ENCODE peak calls at places on chromosomes 6 and 20, in nine cellular contexts. N, S, Y, Z, H, O, R, A and K are unnamed samples.

GRCh38 chr20:22465622-22466446 is 118.5 kb downstream of the FOXA2 start:
- DNase-seq in O (no peak), A (no peak), H (no peak), N (no peak), R (no peak), S (no peak), Z (no peak), Y (no peak), K (no peak)

GRCh38 chr20:53581444-53582311 is 12.0 kb downstream of the ZNF217 start:
- DNase-seq in H (no peak), N (no peak), O (peak; percentile 10), R (no peak), Y (no peak), Z (peak; percentile 57), S (no peak), A (no peak), K (no peak)

GRCh38 chr6:149855040-149855654 is 9.0 kb downstream of the LRP11 start:
- DNase-seq in S (peak; percentile 94), A (peak; percentile 77), H (no peak), R (no peak), Y (peak; percentile 76), Z (peak; percentile 93), N (no peak), O (no peak), K (peak; percentile 91)

GRCh38 chr6:20509211-20509610 is 25.0 kb upstream of the CDKAL1 start:
- DNase-seq in A (no peak), H (no peak), R (peak; percentile 26), Z (no peak), O (no peak), Y (no peak), S (no peak), N (peak; percentile 21), K (no peak)

GRCh38 chr20:16145919-16146318 is 427.3 kb downstream of the KIF16B start:
- DNase-seq in H (no peak), R (no peak), A (no peak), O (no peak), S (no peak), N (no peak), Y (no peak), Z (no peak), K (no peak)

GRCh38 chr6:6962086-6962485 is 145.7 kb upstream of the RREB1 start:
- DNase-seq in Z (no peak), A (no peak), O (no peak), R (no peak), H (no peak), N (no peak), Y (no peak), S (no peak), K (no peak)

GRCh38 chr20:49891486-49891885 is 23.8 kb downstream of the SPATA2 start:
- DNase-seq in Y (no peak), O (no peak), S (no peak), N (no peak), A (no peak), H (no peak), R (peak; percentile 61), Z (no peak), K (no peak)

GRCh38 chr20:33840759-33841438 is 29.8 kb downstream of the CHMP4B start:
- DNase-seq in N (no peak), Z (no peak), R (no peak), A (no peak), H (no peak), S (no peak), Y (no peak), O (no peak), K (no peak)

GRCh38 chr20:25025091-25025861 is 32.7 kb downstream of the ACSS1 start:
- DNase-seq in N (no peak), Y (no peak), Z (no peak), A (no peak), H (no peak), S (no peak), R (peak; percentile 34), O (no peak), K (no peak)

DNA sequence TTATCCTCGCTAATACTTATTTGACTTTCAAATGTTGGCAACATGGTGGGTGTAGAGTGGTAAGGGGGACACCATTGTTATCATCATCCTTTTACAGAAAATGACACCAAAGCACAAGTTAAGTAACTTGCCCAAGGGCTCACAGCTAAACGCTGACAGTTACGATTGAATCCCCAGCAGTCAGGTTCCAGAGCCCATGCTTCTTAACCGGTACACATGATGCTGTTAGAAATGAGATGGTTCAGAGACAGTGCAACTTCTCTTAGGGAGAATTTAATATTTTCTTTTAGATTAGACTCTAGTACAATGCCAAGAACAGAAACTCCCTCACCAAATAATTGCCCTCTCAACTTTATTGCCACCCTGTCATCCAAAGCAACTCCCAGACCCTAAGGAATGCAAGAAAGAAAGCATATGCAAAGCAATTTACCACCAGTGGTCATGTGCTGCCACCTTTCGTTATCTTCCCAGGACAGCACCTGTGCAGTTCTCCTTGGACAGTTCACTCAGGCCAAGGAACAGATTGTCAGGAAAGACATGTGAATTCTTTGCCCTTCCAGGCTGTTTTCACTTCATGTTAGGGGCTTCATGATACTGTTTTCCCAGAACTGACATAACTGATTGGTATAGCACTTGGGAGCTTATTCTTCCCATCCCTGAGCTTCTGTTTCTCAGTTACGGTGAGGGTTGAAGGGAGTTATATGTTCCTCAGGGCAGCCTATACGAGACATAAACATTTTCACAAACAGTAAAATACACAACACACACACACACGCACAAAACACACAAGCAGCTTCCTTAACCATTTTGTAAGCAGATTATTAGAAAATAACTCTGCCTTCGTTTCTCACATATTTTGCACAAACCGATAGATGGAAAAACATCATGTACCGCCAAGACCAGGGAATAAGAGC is 5.1 kb downstream of the HLA-DMA start:
- DNase-seq in Z (peak; percentile 75), H (peak; percentile 69), S (peak; percentile 28), Y (no peak), N (peak; percentile 86), A (no peak), O (peak; percentile 72), R (peak; percentile 84), K (peak; percentile 44)
- TF ChIP-seq CTCF in Z (peak; percentile 82), H (peak; percentile 83), S (peak; percentile 47), Y (peak; percentile 56), N (peak; percentile 99), A (peak; percentile 46), O (peak; percentile 60), R (peak; percentile 79), K (peak; percentile 74)

DNA sequence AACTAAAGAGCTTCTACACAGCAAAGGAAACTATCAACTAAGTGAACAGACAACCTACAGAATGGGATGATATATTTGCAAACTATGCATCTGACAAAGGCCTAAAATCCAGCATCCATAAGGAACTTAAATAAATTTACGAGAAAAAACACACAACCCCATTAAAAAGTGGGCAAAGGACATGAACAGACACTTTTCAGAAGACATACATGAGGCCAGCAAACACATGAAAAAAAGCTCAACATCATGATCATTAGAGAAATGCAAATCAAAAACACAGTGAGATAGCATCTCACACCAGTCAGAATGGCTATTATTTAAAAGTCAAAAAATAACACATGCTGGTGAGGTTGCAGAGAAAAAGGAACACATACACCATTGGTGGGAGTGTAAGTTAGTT is 24.5 kb downstream of the AGPAT4 start:
- DNase-seq in N (no peak), S (no peak), A (no peak), Z (no peak), H (no peak), O (no peak), Y (no peak), R (no peak), K (no peak)
- TF ChIP-seq CTCF in N (no peak), S (no peak), A (no peak), Z (no peak), H (no peak), O (no peak), Y (no peak), R (no peak), K (no peak)

GRCh38 chr6:24668997-24669361 is 2.1 kb downstream of the ACOT13 start:
- DNase-seq in S (no peak), R (no peak), Y (no peak), H (no peak), Z (no peak), O (no peak), A (no peak), N (no peak), K (no peak)

GRCh38 chr6:24666097-24666615 is 543 bp downstream of the TDP2 start:
- DNase-seq in Z (peak; percentile 29), H (no peak), A (no peak), Y (no peak), R (no peak), O (peak; percentile 62), N (no peak), S (peak; percentile 48), K (peak; percentile 8)

GRCh38 chr6:24664049-24664987 is 2.4 kb downstream of the TDP2 start:
- DNase-seq in A (no peak), O (no peak), N (no peak), Z (no peak), R (no peak), H (no peak), S (no peak), Y (no peak), K (no peak)

GRCh38 chr6:24667378-24667803 is 514 bp downstream of the ACOT13 start:
- DNase-seq in N (no peak), S (no peak), H (no peak), Z (no peak), Y (no peak), O (peak; percentile 67), R (no peak), A (no peak), K (no peak)

GRCh38 chr6:24666616-24667377 is at the start of the genes ACOT13 and TDP2:
- DNase-seq in H (peak; percentile 97), A (peak; percentile 71), R (peak; percentile 99), O (peak; percentile 98), N (peak; percentile 97), Y (peak; percentile 93), S (peak; percentile 96), Z (peak; percentile 98), K (peak; percentile 96)
- TF ChIP-seq CTCF in H (peak; percentile 67), A (peak; percentile 66), R (peak; percentile 81), O (peak; percentile 38), N (peak; percentile 39), Y (peak; percentile 64), S (peak; percentile 52), Z (peak; percentile 49), K (peak; percentile 72)

GRCh38 chr20:462199-462991 is at the start of gene TBC1D20:
- DNase-seq in Y (peak; percentile 61), O (peak; percentile 92), A (no peak), N (peak; percentile 92), Z (peak; percentile 95), H (peak; percentile 83), S (peak; percentile 84), R (peak; percentile 91), K (peak; percentile 72)
- TF ChIP-seq CTCF in Y (peak; percentile 24), O (peak; percentile 13), A (peak; percentile 29), N (peak; percentile 39), Z (peak; percentile 47), H (peak; percentile 31), S (peak; percentile 14), R (peak; percentile 44), K (peak; percentile 32)

DNA sequence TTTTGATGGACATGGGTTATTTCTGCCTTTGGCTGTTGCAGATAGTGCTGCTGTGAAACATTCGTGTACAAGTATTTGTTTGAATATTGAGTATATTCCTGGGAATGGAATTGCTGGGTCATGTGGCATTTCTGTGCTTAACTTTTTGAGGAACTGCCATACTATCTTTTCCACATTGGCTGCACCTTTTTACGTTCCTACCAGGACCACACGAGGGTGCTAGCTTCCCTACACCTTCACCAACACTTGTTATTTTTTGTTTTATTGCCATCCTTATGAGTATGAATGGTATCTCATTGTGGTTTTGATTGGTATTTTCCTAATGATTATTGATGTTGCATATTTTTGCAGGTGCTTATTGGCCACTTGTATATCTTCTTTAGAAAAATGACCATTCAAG is 47.8 kb upstream of the PLCG1 start:
- DNase-seq in H (no peak), R (no peak), N (no peak), Z (peak; percentile 23), S (no peak), Y (no peak), A (no peak), O (no peak), K (no peak)
- TF ChIP-seq CTCF in H (peak; percentile 45), R (peak; percentile 45), N (peak; percentile 42), Z (peak; percentile 55), S (peak; percentile 6), Y (no peak), A (no peak), O (peak; percentile 11), K (peak; percentile 43)

GRCh38 chr6:14192186-14192788 is 74.7 kb downstream of the CD83 start:
- DNase-seq in N (no peak), O (no peak), Y (no peak), A (no peak), H (no peak), R (no peak), S (no peak), Z (peak; percentile 16), K (no peak)
- TF ChIP-seq CTCF in N (peak; percentile 28), O (no peak), Y (no peak), A (no peak), H (no peak), R (no peak), S (no peak), Z (peak; percentile 38), K (no peak)